ENCODE peak calls at places on chromosomes 2 and 18, in five cellular contexts. W is K562, T is GM23338, I is HepG2, X is endothelial cell of umbilical vein. P is an unnamed sample.
A peak's percentile ranks its signal among the peaks of the same experiment; 100 is the strongest.

GRCh38 chr2:16737812-16738211 is 72.2 kb upstream of the CYRIA start:
- DNase-seq in W (no peak), T (no peak), I (no peak), X (no peak), P (no peak)

GRCh38 chr2:29166237-29166630 is 51.0 kb downstream of the CLIP4 start:
- DNase-seq in W (no peak), T (no peak), I (no peak), X (no peak), P (no peak)

GRCh38 chr2:7191927-7192326 is 274.7 kb downstream of the RNF144A start:
- DNase-seq in W (no peak), T (peak; percentile 6), I (peak; percentile 5), X (peak; percentile 4), P (peak; percentile 83)

GRCh38 chr2:196951973-196952372 is 25.5 kb upstream of the PGAP1 start:
- DNase-seq in W (no peak), T (peak; percentile 30), I (no peak), X (no peak), P (no peak)

GRCh38 chr2:229342376-229342775 is 71.3 kb upstream of the PID1 start:
- DNase-seq in W (peak; percentile 13), T (peak; percentile 86), I (peak; percentile 4), X (no peak), P (no peak)

GRCh38 chr2:13056259-13056843 is 339.6 kb downstream of the TRIB2 start:
- DNase-seq in W (no peak), T (peak; percentile 47), I (no peak), X (peak; percentile 28), P (no peak)

GRCh38 chr2:162073776-162074578 is at the start of gene DPP4:
- DNase-seq in W (no peak), T (peak; percentile 81), I (peak; percentile 65), X (peak; percentile 26), P (no peak)

GRCh38 chr2:101282980-101283379 is 25.5 kb downstream of the RNF149 start:
- DNase-seq in W (no peak), T (no peak), I (no peak), X (no peak), P (no peak)

GRCh38 chr18:39692367-39693011 is 2126.9 kb upstream of the CELF4 start:
- DNase-seq in W (no peak), T (peak; percentile 33), I (no peak), X (no peak), P (no peak)

GRCh38 chr2:223834431-223834830 is 3.0 kb downstream of the AP1S3 start:
- DNase-seq in W (no peak), T (no peak), I (no peak), X (no peak), P (no peak)

GRCh38 chr2:223102040-223102899 is 50.3 kb downstream of the KCNE4 start:
- DNase-seq in W (no peak), T (no peak), I (no peak), X (no peak), P (no peak)

GRCh38 chr2:305366-305765 is 17.5 kb upstream of the ALKAL2 start:
- DNase-seq in W (no peak), T (no peak), I (no peak), X (no peak), P (no peak)

GRCh38 chr2:232563580-232563979 is 13.1 kb downstream of the EIF4E2 start:
- DNase-seq in W (no peak), T (no peak), I (no peak), X (no peak), P (no peak)

GRCh38 chr2:220228310-220229006 is 601.0 kb downstream of the SLC4A3 start:
- DNase-seq in W (no peak), T (no peak), I (peak; percentile 27), X (no peak), P (no peak)

GRCh38 chr2:15177103-15177502 is 384.0 kb downstream of the NBAS start:
- DNase-seq in W (no peak), T (no peak), I (no peak), X (no peak), P (no peak)

GRCh38 chr2:119126650-119127049 is 31.9 kb downstream of the C1QL2 start:
- DNase-seq in W (peak; percentile 87), T (peak; percentile 93), I (peak; percentile 26), X (no peak), P (no peak)

GRCh38 chr18:21262244-21262643 is 20.2 kb downstream of the GREB1L start:
- DNase-seq in W (no peak), T (no peak), I (no peak), X (no peak), P (no peak)

GRCh38 chr2:219229375-219230200 is at the start of the genes ANKZF1 and ATG9A:
- DNase-seq in W (peak; percentile 84), T (peak; percentile 100), I (peak; percentile 99), X (peak; percentile 100), P (peak; percentile 84)

GRCh38 chr2:240964854-240965295 is 33.5 kb upstream of the SNED1 start:
- DNase-seq in W (no peak), T (no peak), I (no peak), X (no peak), P (no peak)

GRCh38 chr18:37170984-37171383 is 342.1 kb downstream of the KIAA1328 start:
- DNase-seq in W (no peak), T (no peak), I (no peak), X (no peak), P (no peak)

GRCh38 chr2:21395366-21395765 is 271.6 kb downstream of the TDRD15 start:
- DNase-seq in W (no peak), T (peak; percentile 4), I (peak; percentile 35), X (no peak), P (no peak)

GRCh38 chr2:233929352-233929843 is 12.2 kb downstream of the TRPM8 start:
- DNase-seq in W (no peak), T (peak; percentile 57), I (no peak), X (no peak), P (no peak)

GRCh38 chr2:88187927-88188326 is 17.8 kb downstream of the THNSL2 start:
- DNase-seq in W (peak; percentile 35), T (peak; percentile 74), I (peak; percentile 47), X (no peak), P (no peak)

GRCh38 chr18:7177131-7177744 is 53.7 kb upstream of the LRRC30 start:
- DNase-seq in W (peak; percentile 73), T (peak; percentile 72), I (peak; percentile 45), X (peak; percentile 49), P (peak; percentile 63)

GRCh38 chr18:58528011-58528367 is 100.9 kb downstream of the ALPK2 start:
- DNase-seq in W (no peak), T (no peak), I (no peak), X (no peak), P (no peak)

GRCh38 chr2:218781691-218782528 is at the start of gene CYP27A1:
- DNase-seq in W (no peak), T (peak; percentile 67), I (peak; percentile 83), X (peak; percentile 43), P (no peak)

GRCh38 chr2:100416939-100417744 is at the start of gene CHST10:
- DNase-seq in W (peak; percentile 91), T (peak; percentile 73), I (peak; percentile 42), X (peak; percentile 66), P (no peak)

GRCh38 chr2:207750315-207750714 is 19.4 kb downstream of the FZD5 start:
- DNase-seq in W (no peak), T (peak; percentile 48), I (peak; percentile 33), X (no peak), P (no peak)

GRCh38 chr18:9642799-9643445 is 28.6 kb upstream of the PPP4R1 start:
- DNase-seq in W (no peak), T (peak; percentile 56), I (no peak), X (no peak), P (no peak)

GRCh38 chr18:904135-905090 is at the start of gene ADCYAP1:
- DNase-seq in W (no peak), T (peak; percentile 80), I (no peak), X (no peak), P (no peak)

GRCh38 chr2:71747573-71747972 is 294.2 kb downstream of the DYSF start:
- DNase-seq in W (no peak), T (no peak), I (no peak), X (no peak), P (no peak)

GRCh38 chr18:57030417-57030816 is 116.5 kb upstream of the BOD1L2 start:
- DNase-seq in W (no peak), T (no peak), I (no peak), X (no peak), P (no peak)

GRCh38 chr2:168246072-168246482 is 1.3 kb downstream of the STK39 start:
- DNase-seq in W (no peak), T (peak; percentile 67), I (no peak), X (no peak), P (no peak)

GRCh38 chr2:29146197-29146596 is 31.0 kb downstream of the CLIP4 start:
- DNase-seq in W (no peak), T (no peak), I (no peak), X (no peak), P (no peak)

GRCh38 chr2:197208029-197208428 is 102.6 kb downstream of the ANKRD44 start:
- DNase-seq in W (no peak), T (no peak), I (no peak), X (no peak), P (no peak)

GRCh38 chr2:237956402-237956736 is 10.4 kb upstream of the UBE2F start:
- DNase-seq in W (no peak), T (peak; percentile 55), I (no peak), X (no peak), P (no peak)
- H3K4me3 ChIP-seq in W (no peak overlapping the region), T (peak overlapping the region; percentile 71), I (peak overlapping the region; percentile 43), X (no peak overlapping the region), P (no peak overlapping the region)

GRCh38 chr2:27375513-27376099 is 4.9 kb downstream of the ZNF513 start:
- DNase-seq in W (no peak), T (no peak), I (no peak), X (no peak), P (no peak)

GRCh38 chr2:27370026-27370815 is at the start of the genes EIF2B4 and SNX17:
- DNase-seq in W (peak; percentile 88), T (peak; percentile 99), I (peak; percentile 99), X (peak; percentile 100), P (peak; percentile 97)

GRCh38 chr2:27372937-27373336 is 2.5 kb downstream of the SNX17 start:
- DNase-seq in W (no peak), T (peak; percentile 23), I (no peak), X (no peak), P (no peak)

GRCh38 chr2:27369471-27370025 is 590 bp downstream of the EIF2B4 start:
- DNase-seq in W (no peak), T (peak; percentile 84), I (no peak), X (no peak), P (no peak)

GRCh38 chr2:27370816-27371620 is 602 bp downstream of the SNX17 start:
- DNase-seq in W (peak; percentile 72), T (peak; percentile 39), I (no peak), X (peak; percentile 46), P (no peak)
- TF ChIP-seq POLR2AphosphoS5 in W (peak; percentile 56), T (no peak), I (no peak), X (no peak), P (no peak)

GRCh38 chr2:42493468-42493884 is 306 bp downstream of the KCNG3 start:
- DNase-seq in W (no peak), T (no peak), I (no peak), X (no peak), P (no peak)
- TF ChIP-seq EZH2 in W (no peak), T (no peak), I (no peak), X (peak; percentile 83), P (no peak)

DNA sequence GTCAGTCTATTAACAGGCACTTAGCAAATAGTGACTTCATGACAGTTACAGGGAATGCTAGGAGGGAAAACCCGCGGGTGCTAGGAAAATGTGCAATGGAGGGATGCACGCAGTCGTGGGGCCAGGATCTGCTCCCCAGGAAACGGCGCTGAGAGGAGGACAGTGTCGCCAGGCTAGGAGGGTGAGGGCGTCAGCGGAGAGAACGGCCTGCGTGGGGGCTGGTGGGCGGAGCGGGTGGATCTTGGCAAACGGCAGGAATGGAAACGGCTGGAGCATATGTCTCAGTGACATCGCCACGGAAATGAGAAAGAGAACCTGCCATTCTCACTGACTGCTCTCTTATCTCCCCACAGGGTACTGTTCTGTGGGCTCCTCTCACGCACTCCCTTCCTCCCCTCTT is 478.5 kb upstream of the ID2 start:
- DNase-seq in W (no peak), T (no peak), I (no peak), X (no peak), P (no peak)
- H3K4me3 ChIP-seq in W (no peak overlapping the region), T (no peak overlapping the region), I (no peak overlapping the region), X (no peak overlapping the region), P (no peak overlapping the region)